ENCODE peak calls at places on chromosome 15, in four cellular contexts. V is H9, Y is psoas muscle, B is upper lobe of right lung. T is an unnamed sample.

GRCh38 chr15:83698294-83698693 is 44.4 kb downstream of the ADAMTSL3 start:
- DNase-seq in V (no peak), B (no peak), Y (peak; percentile 73), T (peak; percentile 74)

GRCh38 chr15:66886241-66886675 is 179.1 kb upstream of the SMAD3 start:
- DNase-seq in Y (no peak), V (no peak), B (no peak), T (no peak)

GRCh38 chr15:89377842-89378698 is 43.4 kb upstream of the POLG start:
- DNase-seq in B (no peak), Y (no peak), V (peak; percentile 55), T (no peak)

GRCh38 chr15:49649987-49650386 is 29.1 kb downstream of the DTWD1 start:
- DNase-seq in V (no peak), Y (no peak), B (no peak), T (no peak)

GRCh38 chr15:80856809-80857377 is 77.7 kb downstream of the CEMIP start:
- DNase-seq in V (no peak), B (peak; percentile 79), Y (peak; percentile 54), T (no peak)

GRCh38 chr15:96767703-96768434 is 437.4 kb downstream of the NR2F2 start:
- DNase-seq in Y (no peak), B (no peak), V (no peak), T (no peak)

GRCh38 chr15:59723686-59724336 is 34.7 kb upstream of the BNIP2 start:
- DNase-seq in Y (no peak), V (no peak), B (no peak), T (no peak)

GRCh38 chr15:73114064-73114463 is 61.8 kb downstream of the NEO1 start:
- DNase-seq in Y (no peak), V (peak; percentile 61), B (no peak), T (no peak)

GRCh38 chr15:23532019-23532418 is 33.5 kb upstream of the MKRN3 start:
- DNase-seq in Y (no peak), V (no peak), B (no peak), T (no peak)

GRCh38 chr15:79433610-79434009 is 1.5 kb downstream of the MINAR1 start:
- DNase-seq in V (peak; percentile 64), Y (no peak), B (no peak), T (no peak)

GRCh38 chr15:61404567-61404966 is 175.5 kb upstream of the RORA start:
- DNase-seq in Y (no peak), B (no peak), V (no peak), T (no peak)

GRCh38 chr15:36682091-36682490 is 102.7 kb downstream of the CDIN1 start:
- DNase-seq in V (no peak), Y (no peak), B (no peak), T (no peak)

GRCh38 chr15:66720206-66721010 is 18.4 kb downstream of the SMAD6 start:
- DNase-seq in V (no peak), Y (peak; percentile 35), B (peak; percentile 84), T (peak; percentile 95)

GRCh38 chr15:58459562-58459961 is 27.8 kb downstream of the LIPC start:
- DNase-seq in B (no peak), Y (peak; percentile 39), V (no peak), T (no peak)

GRCh38 chr15:68691667-68692066 is 112.9 kb downstream of the CORO2B start:
- DNase-seq in Y (no peak), V (no peak), B (no peak), T (no peak)

GRCh38 chr15:98505611-98506031 is 142.7 kb upstream of the IGF1R start:
- DNase-seq in B (no peak), V (no peak), Y (peak; percentile 81), T (peak; percentile 94)

GRCh38 chr15:96351801-96352593 is 21.5 kb downstream of the NR2F2 start:
- DNase-seq in Y (no peak), B (no peak), V (peak; percentile 71), T (peak; percentile 35)

GRCh38 chr15:97875513-97876285 is 84.8 kb upstream of the ARRDC4 start:
- DNase-seq in V (peak; percentile 59), Y (no peak), B (peak; percentile 81), T (no peak)

GRCh38 chr15:101361418-101361817 is 66.4 kb upstream of the SNRPA1 start:
- DNase-seq in V (no peak), Y (no peak), B (no peak), T (no peak)

GRCh38 chr15:57375827-57376694 is at the start of gene CGNL1:
- DNase-seq in B (peak; percentile 82), V (peak; percentile 58), Y (peak; percentile 36), T (peak; percentile 39)

GRCh38 chr15:75532413-75533250 is 46.5 kb downstream of the PTPN9 start:
- DNase-seq in B (no peak), V (peak; percentile 61), Y (peak; percentile 55), T (peak; percentile 89)

GRCh38 chr15:88378259-88378658 is 88.9 kb downstream of the MRPL46 start:
- DNase-seq in B (no peak), Y (no peak), V (no peak), T (no peak)

GRCh38 chr15:89087066-89087829 is 1.0 kb upstream of the ABHD2 start:
- DNase-seq in V (no peak), Y (peak; percentile 30), B (no peak), T (no peak)

GRCh38 chr15:50810128-50810527 is 44.6 kb upstream of the SPPL2A start:
- DNase-seq in V (no peak), Y (no peak), B (no peak), T (no peak)

GRCh38 chr15:27133244-27133643 is 162.3 kb downstream of the GABRG3 start:
- DNase-seq in Y (no peak), B (no peak), V (no peak), T (no peak)

GRCh38 chr15:29671308-29671981 is 150.8 kb downstream of the TJP1 start:
- DNase-seq in Y (no peak), B (no peak), V (no peak), T (no peak)

GRCh38 chr15:69532856-69533255 is 80.2 kb downstream of the RPLP1 start:
- DNase-seq in V (no peak), B (no peak), Y (no peak), T (no peak)

GRCh38 chr15:51833782-51834181 is 4.3 kb downstream of the TMOD3 start:
- DNase-seq in B (no peak), V (no peak), Y (no peak), T (no peak)

GRCh38 chr15:51842852-51843737 is 13.6 kb downstream of the TMOD3 start:
- DNase-seq in Y (no peak), B (no peak), V (no peak), T (no peak)

GRCh38 chr15:51841401-51842040 is 12.1 kb downstream of the TMOD3 start:
- DNase-seq in B (peak; percentile 66), Y (no peak), V (no peak), T (no peak)

GRCh38 chr15:51842265-51842664 is 12.8 kb downstream of the TMOD3 start:
- DNase-seq in B (no peak), V (no peak), Y (no peak), T (no peak)

GRCh38 chr15:51837784-51838183 is 8.3 kb downstream of the TMOD3 start:
- DNase-seq in Y (no peak), V (no peak), B (no peak), T (no peak)
- H3K4me1 ChIP-seq in Y (peaks cover 26% of the 10 kb centered on the region), V (peaks cover 11% of the 10 kb centered on the region), B (peaks cover 84% of the 10 kb centered on the region), T (peaks cover 78% of the 10 kb centered on the region)

GRCh38 chr15:95327661-95328060 is 1002.8 kb upstream of the NR2F2 start:
- DNase-seq in Y (no peak), V (no peak), B (no peak), T (peak; percentile 67)
- H3K9me3 ChIP-seq in Y (no peaks in the 10 kb centered on the region), V (no peaks in the 10 kb centered on the region), B (no peaks in the 10 kb centered on the region), T (no peaks in the 10 kb centered on the region)

DNA sequence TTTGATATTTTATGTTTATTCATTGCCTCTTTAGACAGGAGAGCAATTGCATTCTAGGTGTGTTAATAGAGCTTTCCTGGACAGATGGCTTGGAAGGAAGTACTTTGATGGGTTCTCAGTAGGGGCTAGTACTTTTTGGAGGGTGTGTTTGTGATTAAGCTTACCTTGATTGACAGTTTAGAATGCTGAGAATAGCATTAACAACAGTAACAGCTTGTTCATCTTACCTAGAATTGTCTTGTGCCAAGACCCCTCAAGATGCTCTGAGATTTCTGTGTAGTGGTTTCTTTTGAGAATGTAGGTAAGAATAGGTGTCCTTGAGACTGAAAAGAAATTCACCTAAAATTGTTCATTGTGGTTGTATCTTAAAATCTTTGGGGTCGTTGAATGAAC is 6.2 kb downstream of the USP3 start:
- DNase-seq in Y (no peak), V (no peak), B (no peak), T (no peak)
- H3K4me1 ChIP-seq in Y (peaks cover 76% of the 10 kb centered on the region), V (peaks cover 4% of the 10 kb centered on the region), B (peaks cover 81% of the 10 kb centered on the region), T (peaks cover 86% of the 10 kb centered on the region)

GRCh38 chr15:39843561-39843960 is 60.9 kb upstream of the FSIP1 start:
- DNase-seq in Y (no peak), V (no peak), B (no peak), T (no peak)
- H3K9me3 ChIP-seq in Y (no peaks in the 10 kb centered on the region), V (no peaks in the 10 kb centered on the region), B (no peaks in the 10 kb centered on the region), T (no peaks in the 10 kb centered on the region)

GRCh38 chr15:65470866-65471265 is 46.6 kb downstream of the DPP8 start:
- DNase-seq in Y (no peak), B (no peak), V (no peak), T (no peak)
- H3K4me1 ChIP-seq in Y (no peaks in the 10 kb centered on the region), B (no peaks in the 10 kb centered on the region), V (no peaks in the 10 kb centered on the region), T (no peaks in the 10 kb centered on the region)

GRCh38 chr15:38877471-38877870 is 312.9 kb upstream of the RASGRP1 start:
- DNase-seq in Y (no peak), B (no peak), V (no peak), T (no peak)
- H3K9me3 ChIP-seq in Y (no peaks in the 10 kb centered on the region), B (no peaks in the 10 kb centered on the region), V (no peaks in the 10 kb centered on the region), T (no peaks in the 10 kb centered on the region)

GRCh38 chr15:32849769-32850668 is 132.2 kb downstream of the GREM1 start:
- DNase-seq in V (no peak), B (no peak), Y (no peak), T (no peak)

GRCh38 chr15:32853667-32854066 is 135.9 kb downstream of the GREM1 start:
- DNase-seq in Y (no peak), B (no peak), V (peak; percentile 39), T (no peak)

GRCh38 chr15:32855942-32856341 is 138.1 kb downstream of the GREM1 start:
- DNase-seq in V (peak; percentile 59), B (no peak), Y (no peak), T (no peak)

GRCh38 chr15:32851619-32852416 is 134.0 kb downstream of the GREM1 start:
- DNase-seq in V (no peak), B (no peak), Y (no peak), T (no peak)

GRCh38 chr15:32852771-32853170 is 135.0 kb downstream of the GREM1 start:
- DNase-seq in V (no peak), Y (no peak), B (no peak), T (no peak)
- H3K4me1 ChIP-seq in V (peaks cover 2% of the 10 kb centered on the region), Y (no peaks in the 10 kb centered on the region), B (no peaks in the 10 kb centered on the region), T (peaks cover 14% of the 10 kb centered on the region)